ENCODE peak calls at places on chromosomes 4 and X, in seven cellular contexts. D is dorsolateral prefrontal cortex, P is NCI-H2107, W is BE2C, A is C1 segment of cervical spinal cord, R is EL, Y is left lung. X is an unnamed sample.

GRCh38 chrX:29903365-29903764 is 312.0 kb upstream of the MAGEB2 start:
- DNase-seq in R (no peak), W (no peak), P (no peak), Y (no peak), D (no peak), A (no peak), X (no peak)

GRCh38 chr4:89305712-89306437 is 1.7 kb downstream of the GPRIN3 start:
- DNase-seq in W (no peak), R (no peak), A (no peak), D (no peak), P (no peak), Y (no peak), X (no peak)

GRCh38 chr4:157587681-157588423 is 367.3 kb downstream of the GRIA2 start:
- DNase-seq in R (no peak), Y (no peak), D (no peak), P (no peak), A (no peak), W (no peak), X (no peak)

GRCh38 chrX:108361316-108361715 is 76.9 kb downstream of the COL4A6 start:
- DNase-seq in R (peak), Y (no peak), P (no peak), D (no peak), A (no peak), W (no peak), X (no peak)

GRCh38 chr4:176575141-176575731 is 217.5 kb downstream of the VEGFC start:
- DNase-seq in R (peak), W (no peak), P (no peak), A (no peak), D (no peak), Y (no peak), X (no peak)

GRCh38 chr4:76435689-76436176 is 704 bp downstream of the SHROOM3 start:
- DNase-seq in R (no peak), P (no peak), Y (no peak), W (no peak), A (no peak), D (no peak), X (no peak)

GRCh38 chr4:23979534-23979933 is 89.7 kb upstream of the PPARGC1A start:
- DNase-seq in P (no peak), A (no peak), R (no peak), Y (no peak), D (no peak), W (no peak), X (no peak)

GRCh38 chrX:25022499-25023325 is 6.9 kb upstream of the ARX start:
- DNase-seq in R (no peak), P (no peak), A (no peak), W (no peak), Y (no peak), D (no peak), X (no peak)

GRCh38 chr4:74796631-74797030 is 2.3 kb upstream of the BTC start:
- DNase-seq in P (no peak), R (no peak), A (no peak), Y (no peak), W (no peak), D (no peak), X (no peak)

GRCh38 chrX:47587906-47588735 is 5.9 kb downstream of the TIMP1 start:
- DNase-seq in P (no peak), R (no peak), A (no peak), Y (no peak), W (no peak), D (no peak), X (no peak)

GRCh38 chrX:51814066-51814465 is 70.8 kb downstream of the GSPT2 start:
- DNase-seq in P (no peak), W (no peak), D (no peak), R (no peak), A (no peak), Y (no peak), X (no peak)

GRCh38 chrX:150664290-150664689 is 28.9 kb upstream of the MTMR1 start:
- DNase-seq in R (peak), A (no peak), W (no peak), Y (no peak), D (no peak), P (peak), X (peak)

GRCh38 chr4:141174457-141174856 is 41.2 kb upstream of the RNF150 start:
- DNase-seq in W (no peak), P (no peak), Y (no peak), A (no peak), D (no peak), R (no peak), X (no peak)

GRCh38 chr4:73620115-73620792 is at the start of gene RASSF6:
- DNase-seq in W (no peak), R (no peak), A (no peak), P (peak), Y (peak), D (no peak), X (no peak)